ENCODE peak calls at places on chromosomes 6 and 20, in five cellular contexts. Y is astrocyte of the cerebellum, F is heart left ventricle, L is lower lobe of right lung, N is RWPE2. R is an unnamed sample.

GRCh38 chr6:12083763-12084162 is 71.7 kb downstream of the HIVEP1 start:
- DNase-seq in Y (no peak), F (no peak), L (no peak), N (no peak), R (no peak)

GRCh38 chr6:144106206-144106605 is 10.8 kb upstream of the SF3B5 start:
- DNase-seq in Y (no peak), N (no peak), L (no peak), F (no peak), R (no peak)

GRCh38 chr6:36066817-36067216 is 39.2 kb downstream of the MAPK14 start:
- DNase-seq in L (no peak), F (no peak), Y (no peak), N (no peak), R (no peak)

GRCh38 chr6:38146658-38147027 is 327.1 kb downstream of the ZFAND3 start:
- DNase-seq in Y (no peak), N (no peak), F (no peak), L (no peak), R (no peak)

GRCh38 chr6:154138806-154139205 is 99.8 kb downstream of the OPRM1 start:
- DNase-seq in N (no peak), F (no peak), Y (no peak), L (no peak), R (no peak)

GRCh38 chr6:71284785-71285184 is 3.8 kb upstream of the OGFRL1 start:
- DNase-seq in F (no peak), N (no peak), Y (no peak), L (no peak), R (no peak)

GRCh38 chr20:45547206-45547770 is at the start of gene EPPIN:
- DNase-seq in Y (no peak), N (peak; percentile 69), F (no peak), L (no peak), R (no peak)

GRCh38 chr6:11309947-11310665 is 77.6 kb upstream of the NEDD9 start:
- DNase-seq in F (no peak), L (peak; percentile 54), Y (no peak), N (no peak), R (no peak)

GRCh38 chr6:7673063-7673536 is 52.8 kb upstream of the BMP6 start:
- DNase-seq in F (peak; percentile 23), Y (no peak), L (peak; percentile 62), N (peak; percentile 88), R (no peak)

GRCh38 chr20:18443841-18444240 is 23.0 kb downstream of the DZANK1 start:
- DNase-seq in L (no peak), Y (no peak), F (no peak), N (no peak), R (no peak)

GRCh38 chr20:50805349-50805684 is 10.5 kb downstream of the BCAS4 start:
- DNase-seq in L (no peak), F (no peak), Y (no peak), N (no peak), R (no peak)

GRCh38 chr6:108362455-108362854 is 67.6 kb downstream of the AFG1L start:
- DNase-seq in L (no peak), N (no peak), F (no peak), Y (no peak), R (no peak)

GRCh38 chr20:25454153-25454900 is 46.9 kb downstream of the GINS1 start:
- DNase-seq in N (no peak), F (no peak), L (no peak), Y (no peak), R (peak; percentile 68)

GRCh38 chr6:123074616-123075015 is 78.6 kb downstream of the CLVS2 start:
- DNase-seq in L (no peak), Y (no peak), N (no peak), F (no peak), R (no peak)

GRCh38 chr6:152897807-152898399 is 84.9 kb downstream of the FBXO5 start:
- DNase-seq in L (peak; percentile 60), F (peak; percentile 23), N (no peak), Y (peak; percentile 9), R (no peak)

GRCh38 chr20:43915209-43916072 is 789 bp downstream of the TOX2 start:
- DNase-seq in N (peak; percentile 87), Y (no peak), L (no peak), F (peak; percentile 10), R (no peak)

GRCh38 chr6:287500-287883 is 4.8 kb upstream of the DUSP22 start:
- DNase-seq in Y (no peak), L (no peak), N (no peak), F (no peak), R (no peak)

GRCh38 chr6:20271818-20272217 is 59.5 kb upstream of the MBOAT1 start:
- DNase-seq in F (no peak), Y (no peak), L (no peak), N (no peak), R (no peak)

GRCh38 chr6:125986295-125986955 is at the start of gene TRMT11:
- DNase-seq in L (peak; percentile 94), F (peak; percentile 85), N (peak; percentile 87), Y (peak; percentile 57), R (peak; percentile 95)

GRCh38 chr20:41307021-41307420 is 10.5 kb downstream of the ZHX3 start:
- DNase-seq in F (no peak), N (no peak), Y (no peak), L (no peak), R (no peak)

GRCh38 chr6:73719041-73719440 is 23.0 kb downstream of the CD109 start:
- DNase-seq in L (no peak), F (no peak), Y (no peak), N (no peak), R (no peak)

GRCh38 chr6:85470023-85470410 is 20.1 kb downstream of the NT5E start:
- DNase-seq in L (no peak), F (no peak), N (no peak), Y (no peak), R (no peak)

GRCh38 chr6:144262470-144263369 is 22.4 kb upstream of the UTRN start:
- DNase-seq in F (no peak), N (no peak), Y (no peak), L (no peak), R (no peak)

GRCh38 chr20:62782893-62783278 is 13.4 kb upstream of the MRGBP start:
- DNase-seq in L (no peak), Y (no peak), N (no peak), F (peak; percentile 65), R (no peak)

DNA sequence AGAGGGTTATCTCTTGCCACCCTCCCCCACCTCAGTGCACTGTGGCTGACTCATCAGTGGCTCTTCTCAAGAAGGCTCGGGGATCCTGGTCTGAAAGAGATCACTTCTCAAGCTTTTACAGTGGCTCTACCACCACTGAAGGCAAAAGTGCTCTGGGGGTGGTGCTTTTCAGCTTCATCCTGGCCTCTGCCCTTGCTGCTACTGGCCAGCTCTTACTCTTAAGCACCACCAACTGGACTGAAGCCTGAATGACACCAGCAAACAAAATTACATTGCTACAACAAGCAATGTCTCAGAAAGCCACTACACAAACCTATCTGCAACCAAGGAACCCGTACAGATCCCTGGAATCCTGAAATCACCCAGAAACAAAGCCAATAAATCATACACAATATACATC is 402.1 kb downstream of the EPHA7 start:
- DNase-seq in L (no peak), N (no peak), F (no peak), Y (no peak), R (no peak)
- TF ChIP-seq CTCF in L (no peak), N (no peak), F (no peak), Y (peak; percentile 1), R (no peak)

DNA sequence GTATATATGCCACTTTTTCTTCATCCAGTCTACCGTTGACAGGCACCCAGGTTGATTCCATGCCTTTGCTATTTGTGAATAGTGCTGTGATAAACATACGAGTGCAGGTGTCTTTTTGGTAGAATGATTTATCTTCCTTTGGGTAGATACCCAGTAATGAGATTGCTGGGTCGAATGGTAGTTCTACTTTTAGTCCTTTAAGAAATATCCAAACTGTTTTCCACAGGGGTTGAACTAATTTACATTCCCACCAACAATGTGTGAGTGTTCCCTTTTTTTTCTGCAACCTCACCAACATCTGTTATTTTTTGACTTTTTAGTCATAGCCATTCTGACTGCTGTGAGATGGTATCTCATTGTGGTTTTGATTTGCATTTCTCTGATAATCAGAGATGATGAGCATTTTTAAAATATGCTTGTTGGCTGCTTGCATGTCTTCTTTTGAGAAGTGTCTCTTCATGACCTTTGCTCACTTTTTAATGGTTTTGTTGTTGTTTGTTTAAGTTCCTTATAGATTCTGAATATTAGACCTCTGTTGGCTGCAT is 1.9 kb upstream of the ZNF831 start:
- DNase-seq in L (no peak), F (no peak), N (no peak), Y (no peak), R (no peak)
- TF ChIP-seq CTCF in L (no peak), F (no peak), N (no peak), Y (no peak), R (no peak)

GRCh38 chr6:169720207-169720855 is 4.0 kb downstream of the PHF10 start:
- DNase-seq in N (no peak), Y (no peak), F (no peak), L (no peak), R (no peak)
- TF ChIP-seq CTCF in N (peak; percentile 11), Y (no peak), F (no peak), L (no peak), R (peak; percentile 44)

GRCh38 chr6:14320342-14320741 is 202.8 kb downstream of the CD83 start:
- DNase-seq in F (no peak), N (no peak), Y (no peak), L (no peak), R (no peak)

GRCh38 chr6:14317616-14318015 is 200.0 kb downstream of the CD83 start:
- DNase-seq in F (no peak), L (no peak), N (no peak), Y (no peak), R (no peak)

GRCh38 chr6:14315353-14315752 is 197.8 kb downstream of the CD83 start:
- DNase-seq in L (no peak), N (no peak), F (no peak), Y (no peak), R (no peak)

GRCh38 chr6:14313220-14313619 is 195.6 kb downstream of the CD83 start:
- DNase-seq in F (no peak), Y (no peak), N (no peak), L (no peak), R (no peak)

DNA sequence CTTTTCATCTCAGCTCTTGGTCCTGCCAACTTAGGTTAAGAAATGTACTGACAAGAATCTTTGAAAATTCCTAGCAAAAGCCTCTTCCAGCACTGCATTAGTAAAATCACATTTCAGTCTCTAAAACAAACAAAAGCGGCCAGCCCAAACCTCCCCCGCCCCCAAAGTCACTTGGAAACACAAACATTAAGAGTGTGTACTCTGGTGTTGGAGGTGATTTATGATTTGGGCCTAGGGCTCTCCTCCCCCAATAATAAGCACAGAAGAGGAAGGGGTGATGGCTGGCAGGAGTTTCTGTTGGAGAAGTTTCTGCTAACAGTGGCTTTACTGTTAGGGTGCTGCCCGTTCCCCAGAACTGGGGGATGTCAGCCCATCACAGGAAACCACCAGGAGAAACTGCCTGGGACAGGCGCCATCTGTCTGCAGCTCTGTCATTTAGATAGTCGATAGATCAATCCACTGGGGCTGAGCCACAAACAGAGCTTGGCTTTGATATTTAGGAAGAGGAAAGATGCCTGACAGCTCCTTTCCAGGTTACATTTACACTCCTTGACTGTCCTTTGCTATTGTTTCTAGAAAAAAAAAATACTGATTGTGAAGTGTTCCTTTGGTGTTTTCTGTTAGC is 199.5 kb downstream of the CD83 start:
- DNase-seq in N (no peak), F (no peak), L (no peak), Y (no peak), R (no peak)
- TF ChIP-seq CTCF in N (peak; percentile 28), F (no peak), L (no peak), Y (no peak), R (peak; percentile 43)